ENCODE peak calls at places on chromosomes 2 and 18, in four cellular contexts. One of them, this sample, is unnamed.

GRCh38 chr18:47260138-47260923 is 8.9 kb upstream of the SKOR2 start:
- DNase-seq in thyroid gland: peak
- DNase-seq in omental fat pad: no peak
- DNase-seq in activated T-helper 1 cell treated with anti-CD3 and anti-CD28 coated beads, Interleukin-12 subunit alpha, Interleukin-12 subunit beta, Interleukin-2, Interleukin-4 antibody, amounts not matched to agents 30 ng/mL and 10 ng/mL and 1 ng/mL, durations not matched to agents 14 hours and 24 hours and 36 hours: no peak
- DNase-seq in this sample: peak

GRCh38 chr2:96733931-96734330 is 5.9 kb downstream of the LMAN2L start:
- DNase-seq in thyroid gland: no peak
- DNase-seq in omental fat pad: no peak
- DNase-seq in activated T-helper 1 cell treated with anti-CD3 and anti-CD28 coated beads, Interleukin-12 subunit alpha, Interleukin-12 subunit beta, Interleukin-2, Interleukin-4 antibody, amounts not matched to agents 30 ng/mL and 10 ng/mL and 1 ng/mL, durations not matched to agents 14 hours and 24 hours and 36 hours: no peak
- DNase-seq in this sample: no peak

GRCh38 chr2:158154596-158154995 is 52.9 kb downstream of the UPP2 start:
- DNase-seq in thyroid gland: no peak
- DNase-seq in omental fat pad: no peak
- DNase-seq in activated T-helper 1 cell treated with anti-CD3 and anti-CD28 coated beads, Interleukin-12 subunit alpha, Interleukin-12 subunit beta, Interleukin-2, Interleukin-4 antibody, amounts not matched to agents 30 ng/mL and 10 ng/mL and 1 ng/mL, durations not matched to agents 14 hours and 24 hours and 36 hours: no peak
- DNase-seq in this sample: no peak

GRCh38 chr18:53219853-53220252 is 879.9 kb downstream of the DCC start:
- DNase-seq in thyroid gland: no peak
- DNase-seq in omental fat pad: no peak
- DNase-seq in activated T-helper 1 cell treated with anti-CD3 and anti-CD28 coated beads, Interleukin-12 subunit alpha, Interleukin-12 subunit beta, Interleukin-2, Interleukin-4 antibody, amounts not matched to agents 30 ng/mL and 10 ng/mL and 1 ng/mL, durations not matched to agents 14 hours and 24 hours and 36 hours: no peak
- DNase-seq in this sample: no peak

GRCh38 chr2:11129598-11130449 is 25.4 kb upstream of the SLC66A3 start:
- DNase-seq in thyroid gland: peak
- DNase-seq in omental fat pad: no peak
- DNase-seq in activated T-helper 1 cell treated with anti-CD3 and anti-CD28 coated beads, Interleukin-12 subunit alpha, Interleukin-12 subunit beta, Interleukin-2, Interleukin-4 antibody, amounts not matched to agents 30 ng/mL and 10 ng/mL and 1 ng/mL, durations not matched to agents 14 hours and 24 hours and 36 hours: peak
- DNase-seq in this sample: peak

GRCh38 chr2:11656671-11657101 is 13.3 kb downstream of the NTSR2 start:
- DNase-seq in thyroid gland: no peak
- DNase-seq in omental fat pad: no peak
- DNase-seq in activated T-helper 1 cell treated with anti-CD3 and anti-CD28 coated beads, Interleukin-12 subunit alpha, Interleukin-12 subunit beta, Interleukin-2, Interleukin-4 antibody, amounts not matched to agents 30 ng/mL and 10 ng/mL and 1 ng/mL, durations not matched to agents 14 hours and 24 hours and 36 hours: no peak
- DNase-seq in this sample: peak

GRCh38 chr2:239725551-239725890 is 299.6 kb downstream of the NDUFA10 start:
- DNase-seq in thyroid gland: no peak
- DNase-seq in omental fat pad: no peak
- DNase-seq in activated T-helper 1 cell treated with anti-CD3 and anti-CD28 coated beads, Interleukin-12 subunit alpha, Interleukin-12 subunit beta, Interleukin-2, Interleukin-4 antibody, amounts not matched to agents 30 ng/mL and 10 ng/mL and 1 ng/mL, durations not matched to agents 14 hours and 24 hours and 36 hours: no peak
- DNase-seq in this sample: peak

GRCh38 chr2:21346984-21347383 is 223.2 kb downstream of the TDRD15 start:
- DNase-seq in thyroid gland: no peak
- DNase-seq in omental fat pad: no peak
- DNase-seq in activated T-helper 1 cell treated with anti-CD3 and anti-CD28 coated beads, Interleukin-12 subunit alpha, Interleukin-12 subunit beta, Interleukin-2, Interleukin-4 antibody, amounts not matched to agents 30 ng/mL and 10 ng/mL and 1 ng/mL, durations not matched to agents 14 hours and 24 hours and 36 hours: no peak
- DNase-seq in this sample: no peak

GRCh38 chr2:24586955-24587354 is 95.9 kb downstream of the NCOA1 start:
- DNase-seq in thyroid gland: no peak
- DNase-seq in omental fat pad: no peak
- DNase-seq in activated T-helper 1 cell treated with anti-CD3 and anti-CD28 coated beads, Interleukin-12 subunit alpha, Interleukin-12 subunit beta, Interleukin-2, Interleukin-4 antibody, amounts not matched to agents 30 ng/mL and 10 ng/mL and 1 ng/mL, durations not matched to agents 14 hours and 24 hours and 36 hours: peak
- DNase-seq in this sample: no peak

GRCh38 chr2:127080941-127081769 is 25.8 kb downstream of the BIN1 start:
- DNase-seq in thyroid gland: peak
- DNase-seq in omental fat pad: no peak
- DNase-seq in activated T-helper 1 cell treated with anti-CD3 and anti-CD28 coated beads, Interleukin-12 subunit alpha, Interleukin-12 subunit beta, Interleukin-2, Interleukin-4 antibody, amounts not matched to agents 30 ng/mL and 10 ng/mL and 1 ng/mL, durations not matched to agents 14 hours and 24 hours and 36 hours: no peak
- DNase-seq in this sample: no peak

GRCh38 chr18:22398464-22398863 is 19.3 kb downstream of the CTAGE1 start:
- DNase-seq in thyroid gland: no peak
- DNase-seq in omental fat pad: no peak
- DNase-seq in activated T-helper 1 cell treated with anti-CD3 and anti-CD28 coated beads, Interleukin-12 subunit alpha, Interleukin-12 subunit beta, Interleukin-2, Interleukin-4 antibody, amounts not matched to agents 30 ng/mL and 10 ng/mL and 1 ng/mL, durations not matched to agents 14 hours and 24 hours and 36 hours: no peak
- DNase-seq in this sample: no peak

GRCh38 chr18:5424903-5425302 is 118.9 kb downstream of the EPB41L3 start:
- DNase-seq in thyroid gland: no peak
- DNase-seq in omental fat pad: no peak
- DNase-seq in activated T-helper 1 cell treated with anti-CD3 and anti-CD28 coated beads, Interleukin-12 subunit alpha, Interleukin-12 subunit beta, Interleukin-2, Interleukin-4 antibody, amounts not matched to agents 30 ng/mL and 10 ng/mL and 1 ng/mL, durations not matched to agents 14 hours and 24 hours and 36 hours: no peak
- DNase-seq in this sample: no peak

GRCh38 chr2:2586961-2587360 is 255.9 kb upstream of the MYT1L start:
- DNase-seq in thyroid gland: no peak
- DNase-seq in omental fat pad: no peak
- DNase-seq in activated T-helper 1 cell treated with anti-CD3 and anti-CD28 coated beads, Interleukin-12 subunit alpha, Interleukin-12 subunit beta, Interleukin-2, Interleukin-4 antibody, amounts not matched to agents 30 ng/mL and 10 ng/mL and 1 ng/mL, durations not matched to agents 14 hours and 24 hours and 36 hours: no peak
- DNase-seq in this sample: no peak

GRCh38 chr2:159069229-159069628 is 100.8 kb downstream of the TANC1 start:
- DNase-seq in thyroid gland: no peak
- DNase-seq in omental fat pad: no peak
- DNase-seq in activated T-helper 1 cell treated with anti-CD3 and anti-CD28 coated beads, Interleukin-12 subunit alpha, Interleukin-12 subunit beta, Interleukin-2, Interleukin-4 antibody, amounts not matched to agents 30 ng/mL and 10 ng/mL and 1 ng/mL, durations not matched to agents 14 hours and 24 hours and 36 hours: no peak
- DNase-seq in this sample: no peak

GRCh38 chr2:74250189-74250631 is 51.8 kb downstream of the MTHFD2 start:
- DNase-seq in thyroid gland: peak
- DNase-seq in omental fat pad: no peak
- DNase-seq in activated T-helper 1 cell treated with anti-CD3 and anti-CD28 coated beads, Interleukin-12 subunit alpha, Interleukin-12 subunit beta, Interleukin-2, Interleukin-4 antibody, amounts not matched to agents 30 ng/mL and 10 ng/mL and 1 ng/mL, durations not matched to agents 14 hours and 24 hours and 36 hours: peak
- DNase-seq in this sample: peak

GRCh38 chr2:213247566-213247965 is 36.7 kb upstream of the SPAG16 start:
- DNase-seq in thyroid gland: no peak
- DNase-seq in omental fat pad: no peak
- DNase-seq in activated T-helper 1 cell treated with anti-CD3 and anti-CD28 coated beads, Interleukin-12 subunit alpha, Interleukin-12 subunit beta, Interleukin-2, Interleukin-4 antibody, amounts not matched to agents 30 ng/mL and 10 ng/mL and 1 ng/mL, durations not matched to agents 14 hours and 24 hours and 36 hours: no peak
- DNase-seq in this sample: no peak

GRCh38 chr18:73279499-73279898 is 411.7 kb upstream of the NETO1 start:
- DNase-seq in thyroid gland: no peak
- DNase-seq in omental fat pad: no peak
- DNase-seq in activated T-helper 1 cell treated with anti-CD3 and anti-CD28 coated beads, Interleukin-12 subunit alpha, Interleukin-12 subunit beta, Interleukin-2, Interleukin-4 antibody, amounts not matched to agents 30 ng/mL and 10 ng/mL and 1 ng/mL, durations not matched to agents 14 hours and 24 hours and 36 hours: no peak
- DNase-seq in this sample: no peak

GRCh38 chr2:239003933-239004636 is 156.2 kb downstream of the TWIST2 start:
- DNase-seq in thyroid gland: no peak
- DNase-seq in omental fat pad: no peak
- DNase-seq in activated T-helper 1 cell treated with anti-CD3 and anti-CD28 coated beads, Interleukin-12 subunit alpha, Interleukin-12 subunit beta, Interleukin-2, Interleukin-4 antibody, amounts not matched to agents 30 ng/mL and 10 ng/mL and 1 ng/mL, durations not matched to agents 14 hours and 24 hours and 36 hours: no peak
- DNase-seq in this sample: no peak

GRCh38 chr18:26487437-26487836 is 60.9 kb downstream of the KCTD1 start:
- DNase-seq in thyroid gland: no peak
- DNase-seq in omental fat pad: no peak
- DNase-seq in activated T-helper 1 cell treated with anti-CD3 and anti-CD28 coated beads, Interleukin-12 subunit alpha, Interleukin-12 subunit beta, Interleukin-2, Interleukin-4 antibody, amounts not matched to agents 30 ng/mL and 10 ng/mL and 1 ng/mL, durations not matched to agents 14 hours and 24 hours and 36 hours: no peak
- DNase-seq in this sample: no peak

GRCh38 chr2:189982777-189983394 is 79.6 kb downstream of the MSTN start:
- DNase-seq in thyroid gland: no peak
- DNase-seq in omental fat pad: no peak
- DNase-seq in activated T-helper 1 cell treated with anti-CD3 and anti-CD28 coated beads, Interleukin-12 subunit alpha, Interleukin-12 subunit beta, Interleukin-2, Interleukin-4 antibody, amounts not matched to agents 30 ng/mL and 10 ng/mL and 1 ng/mL, durations not matched to agents 14 hours and 24 hours and 36 hours: no peak
- DNase-seq in this sample: no peak